ENCODE peak calls at places on chromosomes 11 and 22, in nine cellular contexts. H is HTR-8/SVneo; N is HuH-7; T is SHP77 treated with DMSO at 0.1 percent for 48 hours; Q is heart left ventricle; R is stimulated activated CD4-positive, alpha-beta T cell treated with anti-CD3 and anti-CD28 coated beads, Interleukin-4, amount 100 ng/mL, for 1 hour; M is non-pigmented ciliary epithelial cell; V is BJ; B is adrenal gland. J is an unnamed sample.

GRCh38 chr11:31050061-31050790 is 319.3 kb downstream of the DCDC1 start:
- DNase-seq in H (no peak), N (no peak), T (peak; percentile 62), Q (no peak), R (no peak), M (no peak), V (no peak), B (no peak), J (no peak)

GRCh38 chr11:68896171-68896959 is 7.3 kb downstream of the MRPL21 start:
- DNase-seq in H (no peak), N (no peak), T (no peak), Q (no peak), R (no peak), M (no peak), V (no peak), B (no peak), J (no peak)

GRCh38 chr22:44823806-44824205 is 71.4 kb downstream of the ARHGAP8 start:
- DNase-seq in H (no peak), N (no peak), T (no peak), Q (no peak), R (no peak), M (no peak), V (no peak), B (no peak), J (no peak)

GRCh38 chr22:45296628-45297297 is 12.0 kb downstream of the UPK3A start:
- DNase-seq in H (no peak), N (no peak), T (no peak), Q (no peak), R (no peak), M (no peak), V (no peak), B (no peak), J (peak; percentile 46)

GRCh38 chr11:16920559-16920958 is 93.7 kb downstream of the PLEKHA7 start:
- DNase-seq in H (no peak), N (no peak), T (no peak), Q (peak; percentile 59), R (no peak), M (no peak), V (no peak), B (no peak), J (no peak)

GRCh38 chr22:44391481-44392445 is 79.0 kb upstream of the SHISAL1 start:
- DNase-seq in H (no peak), N (no peak), T (no peak), Q (peak; percentile 12), R (no peak), M (no peak), V (no peak), B (no peak), J (no peak)

GRCh38 chr11:123707206-123707605 is 34.3 kb downstream of the ZNF202 start:
- DNase-seq in H (no peak), N (no peak), T (no peak), Q (no peak), R (no peak), M (no peak), V (no peak), B (no peak), J (no peak)

GRCh38 chr11:76769071-76769560 is 14.0 kb upstream of the TSKU start:
- DNase-seq in H (no peak), N (no peak), T (no peak), Q (no peak), R (no peak), M (no peak), V (no peak), B (no peak), J (no peak)

GRCh38 chr11:119696378-119697157 is 32.4 kb downstream of the NECTIN1 start:
- DNase-seq in H (no peak), N (no peak), T (no peak), Q (no peak), R (no peak), M (no peak), V (no peak), B (no peak), J (no peak)

GRCh38 chr22:38148252-38148651 is 33.4 kb downstream of the PLA2G6 start:
- DNase-seq in H (no peak), N (no peak), T (no peak), Q (no peak), R (no peak), M (peak; percentile 42), V (peak; percentile 28), B (no peak), J (no peak)

GRCh38 chr11:108838804-108839128 is 173.9 kb downstream of the DDX10 start:
- DNase-seq in H (no peak), N (no peak), T (no peak), Q (no peak), R (no peak), M (no peak), V (no peak), B (no peak), J (no peak)

GRCh38 chr11:60756307-60757032 is at the start of gene MS4A15:
- DNase-seq in H (no peak), N (peak; percentile 52), T (no peak), Q (no peak), R (no peak), M (no peak), V (no peak), B (no peak), J (no peak)

GRCh38 chr11:97937501-97937900 is 1083.2 kb upstream of the CNTN5 start:
- DNase-seq in H (no peak), N (no peak), T (no peak), Q (no peak), R (no peak), M (peak; percentile 43), V (no peak), B (peak; percentile 20), J (no peak)

GRCh38 chr11:2419638-2420501 is 19.3 kb downstream of the TSSC4 start:
- DNase-seq in H (peak; percentile 79), N (peak; percentile 96), T (peak; percentile 21), Q (peak; percentile 70), R (peak; percentile 64), M (no peak), V (no peak), B (peak; percentile 81), J (peak; percentile 75)

GRCh38 chr11:116176484-116177005 is 596.2 kb downstream of the BUD13 start:
- DNase-seq in H (no peak), N (no peak), T (peak; percentile 19), Q (no peak), R (no peak), M (no peak), V (no peak), B (no peak), J (no peak)

GRCh38 chr11:134370526-134371435 is 39.0 kb downstream of the GLB1L2 start:
- DNase-seq in H (no peak), N (no peak), T (no peak), Q (peak; percentile 6), R (no peak), M (no peak), V (no peak), B (no peak), J (no peak)

GRCh38 chr11:94968334-94968958 is 4.9 kb downstream of the CWC15 start:
- DNase-seq in H (no peak), N (no peak), T (no peak), Q (no peak), R (no peak), M (no peak), V (no peak), B (no peak), J (no peak)

GRCh38 chr11:103618532-103618931 is 417.9 kb upstream of the DDI1 start:
- DNase-seq in H (no peak), N (no peak), T (no peak), Q (no peak), R (no peak), M (no peak), V (peak; percentile 54), B (no peak), J (no peak)

GRCh38 chr11:76209956-76210885 is 3.9 kb upstream of the WNT11 start:
- DNase-seq in H (peak; percentile 71), N (no peak), T (no peak), Q (peak; percentile 62), R (peak; percentile 33), M (peak; percentile 10), V (no peak), B (peak; percentile 72), J (peak; percentile 43)

GRCh38 chr22:23395476-23396361 is 184.4 kb downstream of the IGLL1 start:
- DNase-seq in H (no peak), N (no peak), T (no peak), Q (no peak), R (no peak), M (no peak), V (no peak), B (no peak), J (no peak)

GRCh38 chr22:39900306-39901227 is at the start of gene GRAP2:
- DNase-seq in H (no peak), N (no peak), T (no peak), Q (no peak), R (no peak), M (no peak), V (no peak), B (no peak), J (peak; percentile 80)

GRCh38 chr11:117807482-117808272 is 10.7 kb upstream of the DSCAML1 start:
- DNase-seq in H (peak; percentile 63), N (peak; percentile 63), T (peak; percentile 6), Q (peak; percentile 74), R (peak; percentile 81), M (no peak), V (no peak), B (peak; percentile 90), J (peak; percentile 84)

GRCh38 chr11:9748361-9748970 is 84.6 kb downstream of the SWAP70 start:
- DNase-seq in H (peak; percentile 62), N (peak; percentile 56), T (no peak), Q (peak; percentile 57), R (peak; percentile 45), M (no peak), V (no peak), B (peak; percentile 61), J (peak; percentile 79)

GRCh38 chr22:20430641-20431519 is 6.7 kb downstream of the SCARF2 start:
- DNase-seq in H (no peak), N (no peak), T (no peak), Q (no peak), R (peak; percentile 68), M (no peak), V (no peak), B (no peak), J (peak; percentile 71)

GRCh38 chr11:1757861-1758610 is 5.7 kb downstream of the CTSD start:
- DNase-seq in H (no peak), N (no peak), T (no peak), Q (no peak), R (peak; percentile 41), M (no peak), V (no peak), B (no peak), J (peak; percentile 76)

GRCh38 chr11:68582416-68583046 is 101.8 kb upstream of the GAL start:
- DNase-seq in H (no peak), N (no peak), T (no peak), Q (peak; percentile 67), R (no peak), M (no peak), V (no peak), B (no peak), J (no peak)

GRCh38 chr11:117143390-117143789 is 697 bp upstream of the PAFAH1B2 start:
- DNase-seq in H (peak; percentile 43), N (peak; percentile 45), T (no peak), Q (peak; percentile 65), R (peak; percentile 22), M (no peak), V (no peak), B (peak; percentile 74), J (peak; percentile 39)

GRCh38 chr22:49657974-49658550 is 169.6 kb downstream of the BRD1 start:
- DNase-seq in H (no peak), N (no peak), T (no peak), Q (no peak), R (no peak), M (no peak), V (no peak), B (no peak), J (no peak)

GRCh38 chr22:50076646-50077624 is 8.3 kb downstream of the MLC1 start:
- DNase-seq in H (no peak), N (no peak), T (no peak), Q (no peak), R (no peak), M (no peak), V (no peak), B (no peak), J (no peak)

GRCh38 chr11:46352063-46352841 is 5.0 kb downstream of the DGKZ start:
- DNase-seq in H (peak; percentile 29), N (peak; percentile 88), T (no peak), Q (peak; percentile 72), R (peak; percentile 75), M (no peak), V (no peak), B (peak; percentile 76), J (peak; percentile 86)

GRCh38 chr11:32318071-32318815 is 117.1 kb downstream of the WT1 start:
- DNase-seq in H (no peak), N (no peak), T (no peak), Q (no peak), R (no peak), M (no peak), V (no peak), B (no peak), J (peak; percentile 13)